ENCODE peak calls at places on chromosomes 1 and 21, in four cellular contexts. M is K562, D is GM12878, A is HepG2. Q is an unnamed sample.

GRCh38 chr21:39774252-39774651 is 29.3 kb downstream of the IGSF5 start:
- DNase-seq in M (no peak), D (no peak), A (no peak), Q (no peak)

GRCh38 chr1:32525053-32525452 is 14.2 kb upstream of the ZBTB8A start:
- DNase-seq in M (no peak), D (no peak), A (no peak), Q (no peak)

GRCh38 chr1:162144853-162145252 is 75.4 kb downstream of the NOS1AP start:
- DNase-seq in M (no peak), D (no peak), A (peak), Q (no peak)

GRCh38 chr1:19390901-19391595 is 78.9 kb downstream of the SLC66A1 start:
- DNase-seq in M (peak), D (peak), A (no peak), Q (peak)

GRCh38 chr1:1225913-1226312 is 5.9 kb downstream of the SDF4 start:
- DNase-seq in M (no peak), D (no peak), A (no peak), Q (no peak)

GRCh38 chr21:45517249-45518065 is 24.8 kb downstream of the SLC19A1 start:
- DNase-seq in M (no peak), D (peak), A (no peak), Q (no peak)

GRCh38 chr1:8871539-8871935 is 6.9 kb downstream of the ENO1 start:
- DNase-seq in M (no peak), D (no peak), A (no peak), Q (no peak)

GRCh38 chr1:20322081-20322824 is 31.6 kb downstream of the VWA5B1 start:
- DNase-seq in M (no peak), D (peak), A (no peak), Q (no peak)

GRCh38 chr1:73635021-73635420 is 563.0 kb downstream of the LRRIQ3 start:
- DNase-seq in M (no peak), D (no peak), A (no peak), Q (no peak)

GRCh38 chr1:211591980-211592493 is 13.1 kb upstream of the SLC30A1 start:
- DNase-seq in M (peak), D (no peak), A (no peak), Q (peak)

GRCh38 chr1:211326528-211327340 is at the start of gene TRAF5:
- DNase-seq in M (peak), D (no peak), A (no peak), Q (peak)

GRCh38 chr1:91872560-91873081 is 13.3 kb downstream of the TGFBR3 start:
- DNase-seq in M (peak), D (no peak), A (peak), Q (no peak)

GRCh38 chr1:228073870-228074545 is 8.5 kb upstream of the ARF1 start:
- DNase-seq in M (peak), D (no peak), A (no peak), Q (no peak)

GRCh38 chr1:47725732-47726495 is 271.3 kb downstream of the TRABD2B start:
- DNase-seq in M (peak), D (peak), A (peak), Q (peak)

GRCh38 chr1:207903767-207904166 is 7.2 kb downstream of the CD34 start:
- DNase-seq in M (no peak), D (no peak), A (no peak), Q (no peak)

GRCh38 chr1:109823543-109824348 is 60.0 kb upstream of the EPS8L3 start:
- DNase-seq in M (peak), D (no peak), A (peak), Q (peak)

GRCh38 chr1:89335486-89335885 is 28.4 kb upstream of the GBP6 start:
- DNase-seq in M (no peak), D (no peak), A (no peak), Q (no peak)

GRCh38 chr1:56335394-56335793 is 244.0 kb downstream of the PLPP3 start:
- DNase-seq in M (no peak), D (no peak), A (no peak), Q (no peak)

GRCh38 chr1:244349581-244350001 is 102.1 kb downstream of the ADSS2 start:
- DNase-seq in M (no peak), D (no peak), A (no peak), Q (no peak)

GRCh38 chr1:76268341-76268740 is 193.8 kb downstream of the ST6GALNAC3 start:
- DNase-seq in M (no peak), D (no peak), A (no peak), Q (no peak)

GRCh38 chr1:170284016-170284415 is 138.3 kb downstream of the NTMT2 start:
- DNase-seq in M (no peak), D (no peak), A (no peak), Q (no peak)

GRCh38 chr1:175889044-175889443 is 145.6 kb upstream of the TNR start:
- DNase-seq in M (no peak), D (no peak), A (no peak), Q (no peak)

GRCh38 chr1:219434285-219434950 is 178.5 kb downstream of the ZC3H11B start:
- DNase-seq in M (no peak), D (no peak), A (no peak), Q (no peak)

GRCh38 chr1:25117233-25117823 is 115.0 kb downstream of the SYF2 start:
- DNase-seq in M (peak), D (no peak), A (peak), Q (no peak)

DNA sequence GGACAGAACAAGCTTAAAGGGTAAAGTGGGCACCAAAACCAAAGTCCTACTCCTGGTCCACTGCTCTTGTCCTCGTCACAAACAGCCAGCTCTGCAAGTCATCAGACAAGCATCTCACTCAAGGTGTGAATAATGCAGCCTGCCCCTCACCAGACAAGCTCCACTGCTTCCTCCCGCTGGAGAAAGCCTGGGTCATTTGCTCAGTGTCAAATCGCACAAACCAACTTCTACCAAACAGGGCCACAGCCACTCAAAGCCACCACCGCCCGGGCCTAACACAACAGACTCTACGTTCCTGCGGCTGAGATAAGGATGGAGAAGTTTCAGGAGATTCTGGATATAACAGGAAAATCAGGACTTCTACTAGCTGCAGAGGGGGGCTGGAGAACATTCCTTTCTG is 3.3 kb downstream of the SSBP3 start:
- DNase-seq in M (no peak), D (no peak), A (no peak), Q (no peak)
- TF ChIP-seq CHD2 in M (no peak), D (no peak), A (no peak), Q (no peak)

DNA sequence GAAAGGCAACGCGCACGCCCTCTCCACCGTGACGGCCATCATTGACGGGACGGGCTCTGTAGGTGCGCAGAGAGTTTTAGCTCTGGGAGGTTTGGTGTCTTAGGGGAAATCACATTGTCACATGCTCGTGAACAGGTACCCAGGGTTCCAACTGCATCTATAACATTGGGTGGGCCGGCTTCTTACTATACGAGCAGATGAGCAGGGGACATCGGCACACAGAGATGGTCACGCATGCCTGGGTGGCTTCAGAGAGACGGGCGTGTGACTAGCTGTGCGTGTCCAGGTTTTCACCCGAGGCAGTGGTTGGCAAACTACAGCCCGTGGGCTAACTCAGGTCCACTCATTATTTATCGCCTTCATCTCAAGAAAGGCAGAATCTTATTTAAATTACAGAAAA is 54.7 kb downstream of the SLC37A1 start:
- DNase-seq in M (no peak), D (no peak), A (no peak), Q (no peak)
- TF ChIP-seq MAX in M (no peak), D (no peak), A (no peak), Q (no peak)

GRCh38 chr1:15620155-15620545 is 2.9 kb downstream of the DDI2 start:
- DNase-seq in M (peak), D (no peak), A (no peak), Q (peak)

GRCh38 chr1:15617173-15617873 is at the start of gene DDI2:
- DNase-seq in M (peak), D (peak), A (peak), Q (peak)

GRCh38 chr1:15616704-15617172 is 520 bp upstream of the DDI2 start:
- DNase-seq in M (no peak), D (no peak), A (no peak), Q (no peak)

GRCh38 chr1:15617874-15618684 is 821 bp downstream of the DDI2 start:
- DNase-seq in M (peak), D (peak), A (peak), Q (no peak)

GRCh38 chr1:15618685-15619525 is 1.6 kb downstream of the DDI2 start:
- DNase-seq in M (no peak), D (no peak), A (peak), Q (no peak)
- TF ChIP-seq POLR2AphosphoS2 in M (no peak), D (no peak), A (no peak), Q (no peak)

GRCh38 chr1:182143154-182143657 is 81.7 kb upstream of the ZNF648 start:
- DNase-seq in M (peak), D (peak), A (peak), Q (peak)

GRCh38 chr1:182142621-182143020 is 81.1 kb upstream of the ZNF648 start:
- DNase-seq in M (no peak), D (no peak), A (no peak), Q (no peak)

GRCh38 chr1:182146286-182146685 is 84.8 kb upstream of the ZNF648 start:
- DNase-seq in M (no peak), D (no peak), A (no peak), Q (no peak)

GRCh38 chr1:182141040-182141439 is 79.5 kb upstream of the ZNF648 start:
- DNase-seq in M (no peak), D (no peak), A (no peak), Q (no peak)

GRCh38 chr1:182143825-182144661 is 82.5 kb upstream of the ZNF648 start:
- DNase-seq in M (peak), D (no peak), A (no peak), Q (no peak)
- TF ChIP-seq CHD2 in M (no peak), D (no peak), A (no peak), Q (no peak)

GRCh38 chr21:20971296-20971921 is 26.8 kb upstream of the NCAM2 start:
- DNase-seq in M (peak), D (no peak), A (peak), Q (no peak)
- TF ChIP-seq MAX in M (no peak), D (no peak), A (no peak), Q (no peak)